ENCODE peak calls at places on chromosomes 7 and 10, in five cellular contexts. L is M059J, N is fibroblast of pulmonary artery, J is posterior cingulate gyrus, A is AG09319. D is an unnamed sample.

GRCh38 chr10:535953-536352 is 153.5 kb downstream of the DIP2C start:
- DNase-seq in L (no peak), N (no peak), J (no peak), A (no peak), D (no peak)

GRCh38 chr7:46940178-46940577 is 641.7 kb downstream of the TNS3 start:
- DNase-seq in L (no peak), N (no peak), J (no peak), A (no peak), D (no peak)

GRCh38 chr7:127514499-127514898 is 70.9 kb downstream of the GCC1 start:
- DNase-seq in L (peak; percentile 45), N (peak; percentile 65), J (no peak), A (no peak), D (no peak)

GRCh38 chr7:69598081-69598486 is at the start of gene AUTS2:
- DNase-seq in L (peak; percentile 80), N (peak; percentile 86), J (peak; percentile 90), A (peak; percentile 35), D (peak; percentile 96)

GRCh38 chr7:45446195-45446944 is 127.8 kb upstream of the ADCY1 start:
- DNase-seq in L (peak; percentile 40), N (peak; percentile 3), J (no peak), A (no peak), D (no peak)

GRCh38 chr7:133676805-133677370 is 424.0 kb downstream of the EXOC4 start:
- DNase-seq in L (peak; percentile 65), N (peak; percentile 55), J (no peak), A (no peak), D (no peak)

GRCh38 chr7:149854611-149855367 is 16.6 kb downstream of the ZNF862 start:
- DNase-seq in L (peak; percentile 82), N (peak; percentile 36), J (peak; percentile 44), A (no peak), D (peak; percentile 85)

GRCh38 chr7:155456772-155457543 is 971 bp upstream of the EN2 start:
- DNase-seq in L (peak; percentile 66), N (peak; percentile 63), J (peak; percentile 88), A (peak; percentile 3), D (peak; percentile 50)

GRCh38 chr10:62426086-62426485 is 51.9 kb downstream of the ZNF365 start:
- DNase-seq in L (peak; percentile 63), N (no peak), J (no peak), A (no peak), D (no peak)

GRCh38 chr10:91800756-91801155 is 2.5 kb downstream of the TNKS2 start:
- DNase-seq in L (no peak), N (no peak), J (no peak), A (no peak), D (no peak)

GRCh38 chr10:106910666-106911065 is 253.8 kb downstream of the SORCS1 start:
- DNase-seq in L (no peak), N (no peak), J (no peak), A (no peak), D (no peak)

GRCh38 chr7:90411510-90411909 is 8.2 kb downstream of the CLDN12 start:
- DNase-seq in L (peak; percentile 50), N (no peak), J (no peak), A (no peak), D (no peak)